ENCODE peak calls at places on chromosome 9, in six cellular contexts. T is neuronal stem cell, C is fibroblast of lung, Y is A549, K is endodermal cell, W is tibial artery. O is an unnamed sample. For H3K4me1, the result is how much of the 10 kb centered on the place peaks cover.

GRCh38 chr9:108125541-108125940 is 636.0 kb upstream of the KLF4 start:
- DNase-seq in T (no peak), C (no peak), Y (no peak), K (peak), W (peak), O (no peak)

GRCh38 chr9:16784002-16784401 is 86.5 kb downstream of the BNC2 start:
- DNase-seq in T (no peak), C (no peak), Y (no peak), K (no peak), W (no peak), O (no peak)

GRCh38 chr9:97390791-97391406 is 21.0 kb upstream of the TDRD7 start:
- DNase-seq in T (no peak), C (no peak), Y (no peak), K (no peak), W (no peak), O (no peak)

GRCh38 chr9:94270009-94270408 is 10.9 kb downstream of the ZNF169 start:
- DNase-seq in T (no peak), C (no peak), Y (no peak), K (no peak), W (no peak), O (no peak)

GRCh38 chr9:88742483-88742882 is 207.5 kb downstream of the NXNL2 start:
- DNase-seq in T (no peak), C (peak), Y (no peak), K (no peak), W (peak), O (no peak)

GRCh38 chr9:76718166-76718565 is 46.1 kb upstream of the PCA3 start:
- DNase-seq in T (no peak), C (no peak), Y (no peak), K (peak), W (no peak), O (no peak)

GRCh38 chr9:84990850-84991505 is 321.4 kb downstream of the NTRK2 start:
- DNase-seq in T (no peak), C (no peak), Y (no peak), K (no peak), W (no peak), O (no peak)

GRCh38 chr9:121156263-121156731 is 45.4 kb downstream of the RAB14 start:
- DNase-seq in T (no peak), C (peak), Y (no peak), K (no peak), W (no peak), O (no peak)

DNA sequence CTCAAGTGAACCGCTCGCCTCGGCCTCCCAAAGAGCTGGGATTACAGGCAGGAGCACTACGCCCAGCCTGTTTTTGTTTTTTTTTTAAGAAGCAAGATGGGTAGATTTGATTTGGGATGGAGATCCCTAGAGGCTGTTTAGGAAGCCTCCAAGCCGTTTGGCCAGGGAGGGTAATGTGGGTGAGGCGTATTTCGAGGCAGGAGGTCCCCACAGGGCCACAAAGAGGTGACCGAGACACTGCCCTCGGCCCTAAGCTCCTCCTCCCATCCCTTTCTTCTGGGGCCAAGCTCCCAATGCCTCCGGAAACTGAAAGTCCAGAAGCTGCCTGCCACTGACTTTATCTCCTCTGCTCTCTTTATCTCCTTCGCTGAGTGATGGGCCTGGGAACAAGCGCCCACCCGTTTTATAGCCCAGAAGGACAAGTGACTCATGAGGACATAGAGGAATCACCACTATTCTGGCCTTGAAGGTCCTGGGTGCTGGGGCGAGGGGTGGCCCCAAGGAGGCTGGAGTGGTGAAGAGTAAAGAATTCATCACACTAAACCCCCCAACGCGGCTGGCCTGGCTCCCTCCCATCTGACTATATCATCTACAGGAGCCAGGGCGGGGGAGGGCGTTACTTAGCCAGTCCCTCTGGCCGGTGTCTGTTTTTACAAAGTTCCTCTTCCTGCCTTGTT is 2.0 kb upstream of the RALGDS start:
- DNase-seq in T (no peak), C (no peak), Y (no peak), K (no peak), W (peak), O (peak)
- H3K4me1 ChIP-seq in T (under half), C (under half), Y (under half), K (under half), W (under half), O (half or more)

GRCh38 chr9:127918201-127919107 is 1.6 kb upstream of the ST6GALNAC4 start:
- DNase-seq in T (no peak), C (peak), Y (no peak), K (peak), W (no peak), O (no peak)
- H3K4me1 ChIP-seq in T (under half), C (under half), Y (half or more), K (under half), W (under half), O (half or more)

GRCh38 chr9:6024035-6024554 is 8.7 kb upstream of the RANBP6 start:
- DNase-seq in T (peak), C (peak), Y (peak), K (peak), W (no peak), O (no peak)

GRCh38 chr9:6034954-6035353 is 19.5 kb upstream of the RANBP6 start:
- DNase-seq in T (no peak), C (no peak), Y (no peak), K (peak), W (no peak), O (no peak)

GRCh38 chr9:6029581-6029980 is 14.2 kb upstream of the RANBP6 start:
- DNase-seq in T (no peak), C (no peak), Y (no peak), K (no peak), W (no peak), O (no peak)
- H3K4me1 ChIP-seq in T (under half), C (under half), Y (under half), K (under half), W (under half), O (under half)

DNA sequence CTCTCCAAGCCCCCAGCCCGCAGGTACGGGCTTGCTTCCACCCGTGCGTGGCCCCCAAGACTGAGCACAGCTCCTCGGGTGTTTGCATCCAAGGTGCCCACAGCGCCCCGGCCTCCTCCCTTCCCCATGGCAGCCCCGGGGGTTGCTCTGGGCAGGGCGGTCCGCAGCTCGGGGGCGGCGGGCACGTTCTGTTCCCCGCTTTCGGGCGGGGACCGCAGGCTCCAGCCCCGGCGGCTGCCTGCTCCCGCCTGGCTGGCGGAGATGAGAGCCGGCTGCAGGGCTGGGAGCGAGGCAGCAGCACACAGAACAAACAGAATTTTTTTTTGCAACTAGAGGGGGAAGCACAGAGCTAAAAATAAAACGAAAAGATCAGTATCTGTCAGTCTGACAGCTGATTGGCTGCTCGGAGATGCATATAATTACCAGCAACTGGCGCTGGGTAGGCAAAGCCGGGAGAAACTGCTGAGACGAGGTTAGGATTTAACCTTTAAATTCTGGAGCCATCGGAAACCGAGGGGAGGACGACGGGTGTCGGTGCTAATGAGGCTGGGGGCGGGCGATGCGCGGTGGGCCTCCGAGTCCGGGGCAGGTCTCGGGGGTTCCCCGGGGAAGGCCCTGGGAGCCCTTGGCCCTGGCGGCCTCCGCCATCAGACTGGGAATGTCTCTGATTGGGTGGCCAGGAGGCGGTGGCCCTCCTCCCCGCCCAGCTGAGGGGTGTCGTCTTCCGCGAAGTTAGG is 142.7 kb upstream of the IER5L start:
- DNase-seq in T (no peak), C (peak), Y (no peak), K (peak), W (peak), O (peak)
- H3K4me1 ChIP-seq in T (under half), C (under half), Y (under half), K (under half), W (half or more), O (half or more)

O was measured in left ventricle myocardium inferior.